ENCODE peak calls at places on chromosomes 5 and 9, in ten cellular contexts. F is kidney, C is epithelial cell of esophagus, A is uterus, S is endothelial cell of umbilical vein, V is IMR-90, H is kidney epithelial cell, E is ovary, M is fibroblast of pulmonary artery, K is NB4. I is an unnamed sample.

GRCh38 chr9:132589148-132590036 is 7.0 kb downstream of the BARHL1 start:
- DNase-seq in F (peak; percentile 55), E (no peak), C (no peak), S (no peak), M (no peak), K (no peak), V (no peak), A (no peak), H (no peak), I (no peak)

GRCh38 chr9:109745335-109746283 is 34.4 kb upstream of the PALM2AKAP2 start:
- DNase-seq in S (no peak), F (no peak), V (peak; percentile 75), M (peak; percentile 76), A (peak; percentile 65), C (peak; percentile 16), K (peak; percentile 4), E (no peak), H (no peak), I (peak; percentile 76)

GRCh38 chr9:86041331-86041741 is 58.0 kb downstream of the GOLM1 start:
- DNase-seq in F (no peak), E (no peak), C (peak; percentile 11), M (peak; percentile 42), A (peak; percentile 50), K (no peak), H (no peak), V (peak; percentile 61), S (peak; percentile 10), I (peak; percentile 78)

GRCh38 chr9:90062982-90063381 is 458.2 kb downstream of the GADD45G start:
- DNase-seq in A (no peak), H (no peak), E (no peak), F (no peak), C (no peak), K (no peak), S (no peak), V (no peak), M (no peak), I (no peak)

GRCh38 chr9:115326461-115326860 is 208.5 kb upstream of the TNC start:
- DNase-seq in F (no peak), C (no peak), A (no peak), M (no peak), H (no peak), S (no peak), V (no peak), K (no peak), E (no peak), I (no peak)

GRCh38 chr5:120405923-120406322 is 58.2 kb upstream of the PRR16 start:
- DNase-seq in C (peak; percentile 65), H (peak; percentile 51), K (peak; percentile 31), A (no peak), M (peak; percentile 78), F (no peak), E (no peak), S (peak; percentile 66), V (peak; percentile 88), I (peak; percentile 89)

GRCh38 chr5:158590936-158591863 is 508.5 kb downstream of the EBF1 start:
- DNase-seq in H (peak; percentile 21), S (no peak), A (peak; percentile 19), V (no peak), E (no peak), M (peak; percentile 21), C (peak; percentile 44), F (no peak), K (no peak), I (peak; percentile 58)

GRCh38 chr5:14588758-14589543 is 7.4 kb downstream of the OTULINL start:
- DNase-seq in K (no peak), A (no peak), C (no peak), V (no peak), M (no peak), F (no peak), H (no peak), E (no peak), S (no peak), I (no peak)

GRCh38 chr5:140631831-140632365 is 1.1 kb downstream of the CD14 start:
- DNase-seq in F (peak; percentile 75), K (no peak), C (no peak), M (no peak), S (no peak), H (no peak), E (no peak), V (no peak), A (no peak), I (no peak)

GRCh38 chr5:140633081-140633471 is at the start of gene CD14:
- DNase-seq in S (no peak), E (no peak), M (peak; percentile 40), H (no peak), K (no peak), V (no peak), F (peak; percentile 84), C (peak; percentile 77), A (no peak), I (peak; percentile 57)

GRCh38 chr5:140630296-140630695 is 2.7 kb downstream of the CD14 start:
- DNase-seq in S (no peak), H (no peak), E (no peak), C (peak; percentile 41), A (no peak), F (no peak), M (no peak), K (no peak), V (no peak), I (peak; percentile 49)

GRCh38 chr5:140632366-140633080 is 452 bp downstream of the CD14 start:
- DNase-seq in M (peak; percentile 78), H (no peak), E (peak; percentile 60), K (no peak), S (peak; percentile 67), A (peak; percentile 52), F (peak; percentile 86), V (peak; percentile 54), C (peak; percentile 86), I (peak; percentile 51)

DNA sequence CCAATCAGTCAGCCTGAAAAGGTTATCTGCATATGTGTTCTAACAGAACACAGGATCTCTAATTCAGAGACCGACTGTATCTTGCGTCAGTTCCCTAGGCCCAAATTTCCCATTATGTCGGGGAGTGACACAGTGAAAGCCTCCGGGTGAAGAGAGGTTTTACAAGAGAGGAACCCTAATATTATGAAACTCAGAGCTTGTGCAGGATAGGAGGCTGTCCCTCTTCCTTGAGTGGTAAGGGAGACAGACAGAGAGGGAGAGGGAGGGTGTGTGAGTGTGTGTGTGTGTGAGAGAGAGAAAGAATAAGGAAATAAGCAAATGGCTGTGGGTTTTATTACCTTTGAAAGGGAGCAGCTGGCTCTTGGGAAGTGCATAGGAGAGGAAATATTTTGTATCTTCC is 1.9 kb downstream of the CD14 start:
- DNase-seq in F (no peak), H (no peak), V (no peak), S (no peak), M (no peak), K (peak; percentile 64), C (no peak), E (no peak), A (no peak), I (no peak)
- H3K4me3 ChIP-seq in F (peak overlapping the region; percentile 83), H (no peak overlapping the region), V (no peak overlapping the region), S (no peak overlapping the region), M (no peak overlapping the region), K (no peak overlapping the region), C (no peak overlapping the region), E (no peak overlapping the region), A (no peak overlapping the region), I (no peak overlapping the region)

GRCh38 chr5:122779451-122779850 is 4.6 kb downstream of the SNX2 start:
- DNase-seq in F (no peak), C (peak; percentile 61), M (no peak), H (no peak), V (no peak), A (no peak), K (no peak), S (no peak), E (no peak), I (peak; percentile 20)

GRCh38 chr5:122776143-122776542 is 1.3 kb downstream of the SNX2 start:
- DNase-seq in M (no peak), H (no peak), F (no peak), E (no peak), S (no peak), A (no peak), C (no peak), K (no peak), V (no peak), I (no peak)

GRCh38 chr5:122780296-122780695 is 5.4 kb downstream of the SNX2 start:
- DNase-seq in H (no peak), M (no peak), K (no peak), A (no peak), E (no peak), V (no peak), S (no peak), F (no peak), C (no peak), I (no peak)

GRCh38 chr5:122775713-122776084 is 819 bp downstream of the SNX2 start:
- DNase-seq in A (no peak), C (no peak), H (no peak), M (peak; percentile 30), K (peak; percentile 71), S (peak; percentile 63), F (no peak), E (no peak), V (no peak), I (peak; percentile 16)

GRCh38 chr5:122778157-122778556 is 3.3 kb downstream of the SNX2 start:
- DNase-seq in C (no peak), F (no peak), V (no peak), H (no peak), A (no peak), S (no peak), E (no peak), K (no peak), M (no peak), I (no peak)
- TF ChIP-seq CTCF in C (no peak), F (no peak), V (no peak), H (no peak), A (no peak), S (no peak), E (no peak), K (no peak), M (no peak), I (no peak)

GRCh38 chr5:10250804-10251276 is 760 bp downstream of the CCT5 start:
- DNase-seq in A (no peak), V (peak; percentile 41), H (no peak), S (peak; percentile 37), K (peak; percentile 61), C (peak; percentile 39), E (no peak), F (no peak), M (peak; percentile 34), I (peak; percentile 40)

GRCh38 chr5:10251409-10251808 is 1.3 kb downstream of the CCT5 start:
- DNase-seq in E (no peak), C (peak; percentile 18), V (no peak), K (peak; percentile 77), F (no peak), H (no peak), M (no peak), S (no peak), A (no peak), I (no peak)

GRCh38 chr5:10249948-10250803 is at the start of gene CCT5:
- DNase-seq in F (peak; percentile 97), C (peak; percentile 99), H (peak; percentile 89), A (peak; percentile 90), K (peak; percentile 99), E (peak; percentile 90), M (peak; percentile 99), V (peak; percentile 99), S (peak; percentile 97), I (peak; percentile 99)

GRCh38 chr5:10246761-10247160 is 2.9 kb downstream of the ATPSCKMT start:
- DNase-seq in K (no peak), E (no peak), A (no peak), F (no peak), C (peak; percentile 13), H (no peak), M (no peak), S (peak; percentile 18), V (no peak), I (no peak)

DNA sequence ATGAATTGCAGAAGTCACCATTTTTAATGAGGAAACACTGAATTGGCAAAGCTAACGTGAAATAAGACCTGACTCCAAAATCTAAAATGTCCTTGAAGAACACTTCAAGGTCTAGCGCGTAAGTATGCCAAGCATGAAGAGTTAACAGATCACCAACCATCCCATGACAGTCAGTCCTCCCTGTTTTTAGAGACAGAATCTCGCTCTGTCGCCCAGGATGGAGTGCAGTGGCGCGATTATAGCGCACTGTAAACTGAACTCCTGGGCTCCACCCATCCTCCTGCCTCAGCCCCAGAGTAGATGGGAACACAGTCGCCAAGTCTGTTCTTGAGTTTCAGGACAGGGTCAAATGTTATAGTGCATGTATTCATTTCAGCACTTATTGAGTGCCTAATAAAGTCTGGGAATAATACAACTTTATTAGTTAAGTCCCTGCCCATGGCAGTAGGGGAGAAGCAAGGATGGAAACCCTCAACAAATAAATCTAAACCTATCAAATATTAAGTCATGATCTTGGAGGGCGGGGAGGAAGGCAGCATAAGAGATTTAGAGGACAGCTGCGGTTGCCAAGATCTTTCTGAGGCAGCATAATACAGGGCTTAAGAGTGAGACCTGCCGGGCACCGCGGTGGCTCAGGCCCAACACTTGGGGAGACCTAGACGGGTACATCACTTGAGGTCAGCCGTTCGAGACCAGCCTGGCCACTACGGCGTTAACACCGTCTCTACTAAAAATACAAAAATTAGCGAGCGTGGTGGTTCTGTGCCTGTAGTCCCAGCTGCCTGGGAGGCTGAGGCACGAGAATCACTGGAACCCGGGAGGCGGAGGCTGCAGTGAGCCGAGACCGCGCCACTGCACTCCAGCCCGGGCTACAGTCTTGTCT is 1.1 kb downstream of the ATPSCKMT start:
- DNase-seq in K (peak; percentile 32), A (peak; percentile 17), E (peak; percentile 38), V (no peak), H (no peak), S (no peak), F (no peak), C (no peak), M (no peak), I (no peak)
- H3K4me3 ChIP-seq in K (peak overlapping the region; percentile 98), A (peak overlapping the region; percentile 74), E (peak overlapping the region; percentile 86), V (peak overlapping the region; percentile 92), H (peak overlapping the region; percentile 70), S (peak overlapping the region; percentile 95), F (peak overlapping the region; percentile 91), C (peak overlapping the region; percentile 100), M (peak overlapping the region; percentile 98), I (peak overlapping the region; percentile 86)

GRCh38 chr9:111961575-111961974 is 65.0 kb downstream of the UGCG start:
- DNase-seq in K (no peak), E (no peak), F (peak; percentile 76), V (peak; percentile 86), A (no peak), C (peak; percentile 58), S (peak; percentile 87), M (no peak), H (peak; percentile 89), I (peak; percentile 49)
- TF ChIP-seq CTCF in K (no peak), E (no peak), F (no peak), V (no peak), A (no peak), C (no peak), S (no peak), M (no peak), H (no peak), I (no peak)